ENCODE peak calls at places on chromosomes 4 and X, in seven cellular contexts. N is activated CD8-positive, alpha-beta memory T cell treated with anti-CD3 and anti-CD28 coated beads for 48 hours; Z is neural progenitor cell; U is transverse colon; G is stimulated activated CD4-positive, alpha-beta T cell treated with anti-CD3 and anti-CD28 coated beads, Interleukin-1b, Interleukin-23, amount 100 ng/mL, for 48 hours; T is HFF-Myc; P is T follicular helper cell. V is an unnamed sample.

GRCh38 chr4:125315571-125316390 is 1.0 kb downstream of the FAT4 start:
- DNase-seq in G (no peak), P (no peak), T (no peak), U (peak), Z (peak), N (no peak), V (peak)

GRCh38 chrX:120244395-120244734 is 6.2 kb upstream of the ZBTB33 start:
- DNase-seq in N (no peak), T (no peak), Z (no peak), P (no peak), U (no peak), G (no peak), V (no peak)

GRCh38 chr4:182324282-182324681 is 81.1 kb downstream of the TENM3 start:
- DNase-seq in G (no peak), U (no peak), T (no peak), N (no peak), Z (no peak), P (no peak), V (no peak)

GRCh38 chr4:7157666-7158065 is 34.7 kb upstream of the SORCS2 start:
- DNase-seq in U (no peak), N (no peak), T (no peak), P (no peak), G (no peak), Z (no peak), V (no peak)

GRCh38 chr4:12041828-12042227 is 613.1 kb upstream of the HS3ST1 start:
- DNase-seq in U (no peak), G (no peak), T (no peak), Z (peak), P (no peak), N (no peak), V (no peak)

GRCh38 chr4:129327637-129328036 is 231.7 kb downstream of the C4orf33 start:
- DNase-seq in Z (no peak), P (no peak), T (no peak), G (no peak), U (no peak), N (no peak), V (no peak)

GRCh38 chr4:89166971-89167475 is 55.7 kb downstream of the TIGD2 start:
- DNase-seq in Z (no peak), T (no peak), P (no peak), G (no peak), U (no peak), N (no peak), V (no peak)

GRCh38 chr4:171924761-171925376 is 111.7 kb downstream of the GALNTL6 start:
- DNase-seq in U (no peak), G (no peak), N (no peak), Z (peak), P (no peak), T (no peak), V (no peak)

GRCh38 chr4:156999175-156999517 is 27.5 kb upstream of the PDGFC start:
- DNase-seq in T (peak), P (no peak), Z (no peak), G (no peak), N (no peak), U (peak), V (peak)

GRCh38 chrX:118495958-118496762 is 545 bp downstream of the DOCK11 start:
- DNase-seq in T (no peak), Z (peak), U (peak), G (peak), P (peak), N (peak), V (no peak)

GRCh38 chr4:242121-242848 is 63.0 kb downstream of the ZNF732 start:
- DNase-seq in T (no peak), Z (peak), G (peak), N (peak), U (peak), P (peak), V (no peak)

GRCh38 chrX:11287505-11287904 is 5.7 kb upstream of the AMELX start:
- DNase-seq in Z (no peak), G (no peak), U (no peak), N (no peak), T (no peak), P (no peak), V (no peak)

V was measured in NCI-H2227 treated with DMSO at 0.1 percent for 48 hours.